ENCODE peak calls at places on chromosomes 12 and 14, in four cellular contexts. Z is H1, I is K562, C is GM12878. B is an unnamed sample.

GRCh38 chr14:101733211-101733610 is 28.3 kb upstream of the PPP2R5C start:
- DNase-seq in Z (no peak), C (no peak), I (peak), B (no peak)

GRCh38 chr14:98748966-98749365 is 523.0 kb downstream of the BCL11B start:
- DNase-seq in I (no peak), C (no peak), Z (no peak), B (no peak)

GRCh38 chr14:64191756-64192155 is 102.4 kb downstream of the ESR2 start:
- DNase-seq in Z (no peak), I (no peak), C (no peak), B (no peak)

GRCh38 chr12:4047441-4047840 is 174.2 kb upstream of the PARP11 start:
- DNase-seq in Z (no peak), I (no peak), C (no peak), B (no peak)

GRCh38 chr12:105672576-105672975 is 342.1 kb downstream of the C12orf75 start:
- DNase-seq in C (no peak), Z (no peak), I (no peak), B (peak)

GRCh38 chr14:75926431-75926830 is 55.4 kb downstream of the TGFB3 start:
- DNase-seq in I (no peak), Z (no peak), C (no peak), B (no peak)

GRCh38 chr12:88153959-88154358 is 11.9 kb downstream of the TMTC3 start:
- DNase-seq in Z (no peak), I (no peak), C (no peak), B (peak)

GRCh38 chr12:132423251-132424117 is 66.5 kb upstream of the FBRSL1 start:
- DNase-seq in I (peak), Z (no peak), C (no peak), B (peak)

GRCh38 chr12:42386310-42386709 is 60.3 kb downstream of the PPHLN1 start:
- DNase-seq in Z (no peak), I (no peak), C (no peak), B (no peak)

GRCh38 chr14:80988192-80988591 is 32.8 kb downstream of the TSHR start:
- DNase-seq in Z (no peak), I (no peak), C (no peak), B (no peak)

GRCh38 chr12:103779410-103780092 is 61.5 kb downstream of the NT5DC3 start:
- DNase-seq in Z (no peak), I (no peak), C (no peak), B (no peak)

GRCh38 chr12:11584213-11584855 is 65.1 kb upstream of the ETV6 start:
- DNase-seq in Z (no peak), I (no peak), C (no peak), B (no peak)
- TF ChIP-seq NRF1 in Z (no peak), I (no peak), C (no peak), B (no peak)

DNA sequence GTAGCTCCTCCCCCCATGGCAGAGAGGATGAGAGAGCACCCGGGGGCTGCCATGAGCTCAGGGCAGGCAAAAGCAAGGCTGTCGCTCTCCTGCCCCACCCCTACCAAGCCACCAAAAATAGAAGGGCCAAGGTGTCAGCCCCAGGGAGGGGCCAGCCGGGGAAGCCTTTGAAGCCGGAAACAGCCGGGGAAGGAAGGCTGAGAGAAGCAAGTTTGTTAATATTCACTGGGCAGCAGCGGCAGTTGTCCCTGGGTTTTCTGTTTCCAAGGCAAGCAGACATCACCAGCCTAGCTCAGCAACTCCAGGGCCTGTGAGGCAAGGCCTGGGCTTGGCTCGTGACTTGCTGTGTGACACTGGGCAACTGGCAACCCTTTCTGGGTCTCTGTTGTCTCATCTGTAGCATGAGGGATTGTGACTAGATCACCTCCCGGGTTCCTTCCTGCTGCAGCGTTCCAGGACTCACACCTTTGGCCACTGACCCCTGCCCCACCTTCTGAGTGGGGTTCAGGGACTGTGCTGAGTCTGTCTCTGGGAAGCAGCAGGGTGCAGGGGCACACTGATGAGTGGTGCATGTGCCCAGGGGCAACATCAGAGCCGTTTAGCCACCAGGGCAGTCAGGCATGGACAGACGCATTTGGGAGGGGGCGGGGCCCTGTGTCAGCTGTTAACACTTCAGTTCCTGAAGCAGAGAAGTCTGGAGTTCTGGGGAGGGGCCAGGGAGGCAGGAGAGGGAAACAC is 24.3 kb downstream of the SYNDIG1L start:
- DNase-seq in C (peak), I (peak), Z (no peak), B (peak)
- TF ChIP-seq NRF1 in C (no peak), I (no peak), Z (no peak), B (no peak)

DNA sequence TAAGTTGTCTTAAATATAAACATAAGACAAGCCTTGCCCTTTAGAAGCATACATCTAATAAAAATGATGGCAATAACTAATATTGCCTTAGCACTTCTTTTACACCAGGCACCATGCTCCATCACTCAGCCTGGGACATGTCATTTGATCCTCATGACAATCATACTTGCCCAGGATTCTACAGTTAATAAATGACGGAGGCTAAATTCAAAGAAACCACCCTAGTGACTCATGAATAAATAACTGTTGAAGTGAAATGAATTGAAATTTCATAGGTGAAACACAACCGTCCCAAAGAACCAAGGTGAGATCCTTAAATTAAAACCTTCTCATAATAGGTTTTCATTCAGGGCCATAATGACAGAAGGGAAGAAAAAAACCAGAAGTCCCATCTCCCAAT is 89.5 kb downstream of the GRIN2B start:
- DNase-seq in I (no peak), C (no peak), Z (no peak), B (no peak)
- TF ChIP-seq NRF1 in I (no peak), C (no peak), Z (no peak), B (no peak)

DNA sequence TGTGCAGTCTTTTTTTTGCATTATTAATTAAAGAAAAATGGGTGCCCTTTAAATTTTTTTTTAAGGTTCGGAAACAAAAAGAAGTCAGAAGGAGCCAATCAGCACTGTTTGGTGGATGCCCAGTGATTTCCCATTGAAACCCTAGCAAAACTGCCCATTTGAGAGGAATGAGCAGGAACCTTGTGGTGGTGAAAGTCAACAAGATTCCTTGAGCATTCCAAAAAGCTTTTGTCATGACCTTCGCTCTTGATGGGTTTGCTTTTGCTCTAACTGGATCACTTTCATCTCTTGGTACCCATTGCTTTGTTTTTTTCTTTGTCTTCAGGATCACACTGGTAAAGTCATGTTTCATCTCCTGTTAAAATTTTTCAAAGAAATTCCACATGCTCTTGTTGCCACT is 54.1 kb downstream of the ADIPOR2 start:
- DNase-seq in Z (no peak), I (no peak), C (no peak), B (no peak)
- TF ChIP-seq NRF1 in Z (no peak), I (no peak), C (no peak), B (no peak)

GRCh38 chr12:120751389-120751788 is 25.8 kb downstream of the ACADS start:
- DNase-seq in Z (no peak), C (no peak), I (peak), B (no peak)
- TF ChIP-seq NRF1 in Z (no peak), C (no peak), I (peak), B (no peak)

DNA sequence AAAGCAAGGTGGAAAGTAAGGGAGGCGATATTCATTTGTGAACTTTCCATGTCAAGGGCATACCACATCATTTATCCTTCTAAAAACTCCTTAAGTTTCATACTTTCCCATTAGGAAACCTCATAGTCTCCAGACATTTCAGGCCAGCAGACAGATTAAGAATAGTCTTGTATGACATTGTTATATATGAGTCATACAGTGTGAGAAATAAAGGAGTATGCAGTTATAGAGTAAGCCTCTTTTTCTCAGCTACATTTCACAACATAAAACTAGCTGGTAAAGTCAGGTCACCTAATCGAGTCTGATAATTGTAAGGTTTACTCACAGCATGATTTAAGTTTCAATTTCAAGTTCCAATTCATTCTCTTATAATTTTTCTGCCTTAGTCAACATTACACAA is 164.3 kb downstream of the GRIP1 start:
- DNase-seq in Z (no peak), I (no peak), C (no peak), B (no peak)
- TF ChIP-seq NRF1 in Z (no peak), I (no peak), C (no peak), B (no peak)

GRCh38 chr14:35045798-35046047 is 349 bp upstream of the FAM177A1 start:
- DNase-seq in Z (no peak), I (no peak), C (no peak), B (no peak)

GRCh38 chr14:35047961-35048513 is 2.0 kb downstream of the FAM177A1 start:
- DNase-seq in Z (no peak), I (peak), C (no peak), B (no peak)

GRCh38 chr14:35044939-35045797 is 904 bp upstream of the FAM177A1 start:
- DNase-seq in C (no peak), Z (no peak), I (no peak), B (peak)

GRCh38 chr14:35046048-35046750 is at the start of gene FAM177A1:
- DNase-seq in C (peak), Z (peak), I (peak), B (peak)

DNA sequence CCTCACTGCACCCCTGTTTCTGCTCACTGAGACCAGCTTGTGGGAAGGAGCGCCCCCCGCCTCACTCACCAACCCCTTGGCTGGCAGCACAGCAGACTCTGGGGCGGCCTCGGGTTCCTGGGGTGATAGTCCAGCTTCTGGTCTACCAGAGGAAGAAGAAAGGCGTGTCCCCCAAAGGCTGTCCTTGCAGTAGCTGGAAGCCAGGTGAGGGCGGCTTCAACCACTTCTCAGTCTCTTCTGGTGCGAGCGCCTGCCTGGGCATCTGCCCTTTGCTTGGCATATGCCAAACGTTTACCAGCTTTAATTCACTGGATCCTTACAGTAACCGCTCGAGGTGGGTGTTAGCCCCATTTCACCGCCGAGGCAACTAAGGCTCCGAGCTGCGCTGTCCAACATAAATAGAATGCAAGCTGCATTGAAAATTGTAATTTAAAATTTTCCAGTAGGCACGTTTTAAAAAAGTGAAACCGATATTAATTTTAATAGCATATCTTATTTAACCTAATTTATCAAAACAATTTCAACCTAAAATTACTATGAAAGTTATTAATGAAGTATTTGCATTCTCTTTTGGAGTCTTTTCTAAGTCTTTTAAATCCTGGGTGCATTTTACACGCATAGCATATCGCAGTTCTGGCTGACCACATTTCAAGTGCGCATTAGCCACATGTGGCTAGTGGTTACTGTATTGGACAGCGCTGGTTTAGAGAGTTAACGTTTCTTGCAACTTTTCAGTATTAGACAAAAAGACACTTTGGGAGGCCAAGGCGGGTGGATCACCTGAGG is 872 bp downstream of the FAM177A1 start:
- DNase-seq in I (peak), Z (no peak), C (no peak), B (no peak)
- TF ChIP-seq NRF1 in I (no peak), Z (no peak), C (no peak), B (no peak)

GRCh38 chr14:102795060-102795925 is 18.0 kb downstream of the TRAF3 start:
- DNase-seq in C (no peak), Z (no peak), I (peak), B (no peak)

GRCh38 chr14:102803139-102803538 is 25.9 kb downstream of the TRAF3 start:
- DNase-seq in Z (no peak), I (no peak), C (no peak), B (no peak)

GRCh38 chr14:102798926-102799325 is 21.7 kb downstream of the TRAF3 start:
- DNase-seq in I (no peak), C (peak), Z (no peak), B (no peak)

GRCh38 chr14:102796661-102797190 is 19.5 kb downstream of the TRAF3 start:
- DNase-seq in C (no peak), Z (no peak), I (no peak), B (no peak)

DNA sequence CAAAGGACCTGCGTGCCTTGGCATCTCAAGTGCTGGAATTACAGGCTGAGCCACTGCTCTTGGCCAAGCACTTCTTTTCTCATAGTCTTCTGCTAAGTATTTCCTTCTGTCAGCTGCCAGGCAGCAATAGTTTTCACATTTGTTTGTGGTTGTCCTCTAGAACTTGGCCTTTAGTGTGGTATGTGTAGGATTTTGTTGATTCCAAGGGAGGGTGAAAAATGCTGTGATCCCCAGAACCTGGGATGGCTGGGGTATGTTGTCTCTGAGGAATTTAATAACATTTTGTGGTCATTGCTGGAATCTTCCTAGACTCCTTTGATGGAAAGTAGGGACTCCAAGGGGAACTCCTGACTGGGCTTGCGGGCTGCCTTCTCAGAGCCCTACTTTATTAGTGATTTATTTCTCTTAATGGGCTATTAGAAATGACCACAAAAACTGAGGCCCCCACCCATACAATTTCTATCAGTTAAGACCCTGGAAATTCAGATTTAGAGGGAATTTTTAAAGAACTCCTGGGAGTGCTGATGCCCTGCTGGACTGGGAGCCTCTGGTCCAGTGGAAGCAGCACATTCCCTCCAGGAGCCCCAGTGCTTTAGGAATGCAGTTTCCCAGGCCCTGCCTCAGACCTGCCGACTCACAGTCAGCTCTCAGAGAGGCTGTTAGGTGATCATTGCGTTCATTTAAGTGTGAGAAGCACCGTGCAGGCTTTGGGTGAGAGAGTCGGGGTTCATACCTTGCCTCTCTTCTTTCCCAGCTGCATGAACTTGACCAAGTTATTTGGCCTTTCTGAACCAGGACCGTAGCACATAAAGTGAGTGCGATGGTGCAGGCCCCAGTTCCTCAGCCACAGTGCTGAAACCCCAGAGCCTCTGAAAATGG is 22.7 kb downstream of the TRAF3 start:
- DNase-seq in Z (no peak), C (no peak), I (no peak), B (no peak)
- TF ChIP-seq NRF1 in Z (no peak), C (no peak), I (no peak), B (no peak)

GRCh38 chr14:21476925-21477681 is at the start of the genes RAB2B and TOX4:
- DNase-seq in Z (peak), I (peak), C (peak), B (peak)

GRCh38 chr14:21475767-21476525 is 813 bp downstream of the RAB2B start:
- DNase-seq in I (peak), Z (no peak), C (no peak), B (no peak)

DNA sequence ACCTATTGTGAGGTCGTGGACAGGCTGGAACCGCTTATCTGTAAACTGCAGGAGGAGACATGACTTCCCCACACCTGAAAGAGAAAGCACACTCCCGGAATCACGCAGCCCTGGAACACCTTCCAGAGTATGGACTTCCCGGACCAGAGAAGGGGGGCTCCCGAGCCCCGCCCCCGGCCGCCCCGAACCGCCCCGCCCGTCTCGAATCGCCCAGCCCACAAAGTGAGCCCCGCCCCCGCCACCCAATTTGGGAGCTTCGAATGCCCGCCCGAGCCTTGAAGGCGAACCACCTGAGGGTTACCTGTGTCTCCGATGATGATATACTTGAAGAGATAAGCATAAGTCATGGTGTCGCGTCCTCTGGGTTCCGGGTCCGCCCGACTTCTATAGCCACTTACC is 234 bp downstream of the RAB2B start:
- DNase-seq in I (peak), C (no peak), Z (no peak), B (peak)
- TF ChIP-seq NRF1 in I (no peak), C (no peak), Z (no peak), B (no peak)